ENCODE peak calls at places on chromosomes 2 and 18, in nine cellular contexts. O, C, T, W, R, Q, D, A and E are unnamed samples.

GRCh38 chr2:12352891-12353290 is 363.8 kb upstream of the TRIB2 start:
- DNase-seq in C (no peak), O (no peak), D (no peak), T (no peak), Q (no peak), R (no peak), W (no peak), A (no peak), E (no peak)

GRCh38 chr2:135662088-135662487 is 79.6 kb upstream of the UBXN4 start:
- DNase-seq in R (no peak), Q (no peak), T (no peak), A (peak), D (peak), O (no peak), C (no peak), W (no peak), E (no peak)

GRCh38 chr2:203590496-203590895 is 55.4 kb upstream of the RAPH1 start:
- DNase-seq in R (no peak), C (no peak), A (no peak), D (no peak), T (no peak), Q (no peak), O (peak), W (no peak), E (no peak)

GRCh38 chr2:176139621-176140020 is 10.1 kb downstream of the HOXD8 start:
- DNase-seq in C (no peak), D (no peak), R (no peak), Q (no peak), W (no peak), O (no peak), T (no peak), A (no peak), E (no peak)

GRCh38 chr2:173050684-173051083 is 25.0 kb upstream of the MAP3K20 start:
- DNase-seq in A (peak), Q (no peak), O (peak), R (no peak), W (no peak), D (no peak), C (no peak), T (no peak), E (no peak)

GRCh38 chr2:150125708-150126107 is 361.8 kb downstream of the RND3 start:
- DNase-seq in O (peak), A (peak), R (no peak), D (peak), C (no peak), W (no peak), T (peak), Q (no peak), E (peak)

GRCh38 chr18:48032876-48033769 is 102.7 kb upstream of the SMAD2 start:
- DNase-seq in Q (no peak), C (no peak), R (no peak), O (peak), D (peak), A (peak), W (no peak), T (peak), E (no peak)

GRCh38 chr18:26515643-26516495 is 32.5 kb downstream of the KCTD1 start:
- DNase-seq in A (no peak), R (no peak), Q (no peak), O (no peak), D (no peak), W (no peak), C (no peak), T (no peak), E (no peak)

GRCh38 chr2:238557431-238557830 is 130.7 kb downstream of the ASB1 start:
- DNase-seq in D (no peak), A (no peak), C (no peak), O (no peak), R (no peak), W (no peak), Q (no peak), T (no peak), E (no peak)

GRCh38 chr18:28183418-28184078 is 6.6 kb upstream of the CDH2 start:
- DNase-seq in O (peak), R (no peak), Q (peak), A (peak), C (no peak), W (no peak), T (peak), D (peak), E (no peak)

GRCh38 chr2:120761164-120761861 is 25.6 kb downstream of the GLI2 start:
- DNase-seq in O (no peak), C (no peak), Q (no peak), R (no peak), A (no peak), T (no peak), D (no peak), W (no peak), E (no peak)

GRCh38 chr2:215356948-215357461 is 45.1 kb downstream of the ATIC start:
- DNase-seq in Q (no peak), W (no peak), D (peak), R (no peak), A (no peak), T (no peak), O (no peak), C (no peak), E (peak)

GRCh38 chr2:26178246-26178645 is 5.4 kb downstream of the GAREM2 start:
- DNase-seq in T (no peak), D (no peak), R (no peak), W (no peak), C (no peak), O (no peak), A (no peak), Q (no peak), E (no peak)

GRCh38 chr2:234950730-234951385 is 959 bp upstream of the SH3BP4 start:
- DNase-seq in O (no peak), W (no peak), T (no peak), C (no peak), A (peak), Q (no peak), R (no peak), D (peak), E (no peak)